ENCODE peak calls at places on chromosomes 1 and 21, in five cellular contexts. X is fibroblast of the aortic adventitia, K is NCI-H146, I is GM19239, M is A172. H is an unnamed sample.

GRCh38 chr1:18761948-18762905 is 97.2 kb downstream of the TAS1R2 start:
- DNase-seq in X (no peak), K (no peak), I (no peak), M (peak; percentile 0), H (no peak)

GRCh38 chr1:228000836-228001563 is 5.8 kb upstream of the WNT3A start:
- DNase-seq in X (no peak), K (no peak), I (no peak), M (no peak), H (no peak)

GRCh38 chr1:55898191-55898590 is 681.2 kb downstream of the PLPP3 start:
- DNase-seq in X (peak; percentile 89), K (no peak), I (no peak), M (peak; percentile 39), H (no peak)

GRCh38 chr1:193406901-193407300 is 220.5 kb upstream of the B3GALT2 start:
- DNase-seq in X (peak; percentile 76), K (peak; percentile 36), I (peak; percentile 3), M (peak; percentile 68), H (peak; percentile 52)

GRCh38 chr1:21322681-21323016 is 32.4 kb upstream of the ECE1 start:
- DNase-seq in X (no peak), K (no peak), I (no peak), M (no peak), H (no peak)

GRCh38 chr1:67853704-67854103 is 20.4 kb upstream of the GNG12 start:
- DNase-seq in X (peak; percentile 85), K (peak; percentile 97), I (no peak), M (peak; percentile 93), H (peak; percentile 43)

GRCh38 chr1:89519779-89520358 is 4.8 kb upstream of the LRRC8B start:
- DNase-seq in X (peak; percentile 48), K (peak; percentile 29), I (peak; percentile 20), M (no peak), H (no peak)

GRCh38 chr1:110524311-110525249 is 5.6 kb upstream of the KCNA10 start:
- DNase-seq in X (peak; percentile 30), K (peak; percentile 75), I (peak; percentile 43), M (peak; percentile 48), H (peak; percentile 90)

GRCh38 chr1:6185635-6186382 is 5.7 kb upstream of the CHD5 start:
- DNase-seq in X (peak; percentile 49), K (peak; percentile 7), I (no peak), M (no peak), H (peak; percentile 76)

GRCh38 chr1:109248797-109249629 is at the start of gene CELSR2:
- DNase-seq in X (peak; percentile 39), K (peak; percentile 77), I (peak; percentile 98), M (no peak), H (peak; percentile 38)

GRCh38 chr1:21121764-21122471 is 54.8 kb downstream of the EIF4G3 start:
- DNase-seq in X (no peak), K (no peak), I (no peak), M (no peak), H (no peak)

GRCh38 chr1:168811213-168811612 is 82.2 kb upstream of the DPT start:
- DNase-seq in X (no peak), K (no peak), I (no peak), M (no peak), H (no peak)

GRCh38 chr1:234154320-234155251 is 218.7 kb upstream of the COA6 start:
- DNase-seq in X (peak; percentile 77), K (peak; percentile 60), I (peak; percentile 28), M (peak; percentile 82), H (peak; percentile 61)

GRCh38 chr1:230823421-230823820 is 44.9 kb downstream of the C1orf198 start:
- DNase-seq in X (peak; percentile 60), K (no peak), I (no peak), M (no peak), H (no peak)

GRCh38 chr1:51417496-51418383 is 87.4 kb upstream of the TTC39A start:
- DNase-seq in X (peak; percentile 32), K (no peak), I (no peak), M (no peak), H (no peak)

GRCh38 chr21:45029298-45029967 is 44.9 kb upstream of the ADARB1 start:
- DNase-seq in X (peak; percentile 33), K (peak; percentile 36), I (no peak), M (no peak), H (peak; percentile 3)

GRCh38 chr1:53320646-53321045 is 7.2 kb downstream of the LRP8 start:
- DNase-seq in X (no peak), K (no peak), I (no peak), M (no peak), H (no peak)

GRCh38 chr1:39346876-39347275 is 142.4 kb downstream of the MACF1 start:
- DNase-seq in X (no peak), K (no peak), I (no peak), M (no peak), H (no peak)

GRCh38 chr1:64631346-64632052 is 113.4 kb upstream of the RAVER2 start:
- DNase-seq in X (no peak), K (peak; percentile 10), I (no peak), M (no peak), H (no peak)

GRCh38 chr1:4786061-4786460 is 131.7 kb downstream of the AJAP1 start:
- DNase-seq in X (no peak), K (no peak), I (no peak), M (no peak), H (peak; percentile 48)

GRCh38 chr21:28393279-28393678 is 599.4 kb downstream of the LTN1 start:
- DNase-seq in X (no peak), K (peak; percentile 89), I (no peak), M (peak; percentile 64), H (peak; percentile 93)

GRCh38 chr1:244097523-244098390 is 46.7 kb downstream of the ZBTB18 start:
- DNase-seq in X (no peak), K (no peak), I (no peak), M (no peak), H (no peak)

GRCh38 chr1:201226859-201227488 is 36.4 kb downstream of the IGFN1 start:
- DNase-seq in X (no peak), K (peak; percentile 45), I (no peak), M (no peak), H (no peak)